ENCODE peak calls at places on chromosomes 4 and X, in six cellular contexts. B is omental fat pad, P is PC-9, J is mammary epithelial cell, H is A549, E is fibroblast of the aortic adventitia. S is an unnamed sample.

GRCh38 chrX:31580227-31580626 is 508.4 kb upstream of the FTHL17 start:
- DNase-seq in E (no peak), P (no peak), B (no peak), H (no peak), J (no peak), S (no peak)

GRCh38 chrX:112735147-112735546 is 55.4 kb upstream of the LHFPL1 start:
- DNase-seq in E (no peak), H (no peak), P (no peak), B (no peak), J (no peak), S (no peak)

GRCh38 chr4:94332983-94333590 is 9.5 kb downstream of the HPGDS start:
- DNase-seq in H (no peak), B (no peak), E (peak), J (no peak), P (no peak), S (no peak)

GRCh38 chr4:122700178-122700725 is 32.3 kb upstream of the BBS12 start:
- DNase-seq in J (peak), P (peak), E (peak), B (no peak), H (no peak), S (no peak)

GRCh38 chr4:153249199-153250154 is 45.2 kb downstream of the TRIM2 start:
- DNase-seq in B (peak), H (no peak), J (peak), P (peak), E (peak), S (peak)

GRCh38 chr4:30866444-30866843 is 146.3 kb downstream of the PCDH7 start:
- DNase-seq in H (no peak), P (no peak), B (no peak), E (no peak), J (no peak), S (no peak)

GRCh38 chr4:105741548-105741947 is 33.0 kb downstream of the GSTCD start:
- DNase-seq in J (no peak), B (no peak), E (peak), P (no peak), H (no peak), S (no peak)

GRCh38 chrX:100373673-100374072 is 36.4 kb downstream of the PCDH19 start:
- DNase-seq in P (no peak), H (no peak), B (no peak), J (no peak), E (no peak), S (no peak)

GRCh38 chrX:118216086-118216485 is 99.5 kb upstream of the KLHL13 start:
- DNase-seq in J (no peak), E (no peak), H (no peak), B (no peak), P (no peak), S (no peak)

GRCh38 chr4:156775803-156776202 is 195.8 kb downstream of the PDGFC start:
- DNase-seq in J (no peak), B (no peak), P (no peak), E (no peak), H (no peak), S (no peak)

GRCh38 chr4:153782567-153782966 is 6.3 kb downstream of the SFRP2 start:
- DNase-seq in E (peak), J (no peak), P (no peak), B (no peak), H (no peak), S (no peak)

GRCh38 chr4:141705048-141705746 is 68.8 kb downstream of the IL15 start:
- DNase-seq in B (no peak), E (no peak), H (no peak), J (no peak), P (no peak), S (no peak)

GRCh38 chr4:141705747-141706377 is 69.5 kb downstream of the IL15 start:
- DNase-seq in H (no peak), P (no peak), J (no peak), B (no peak), E (no peak), S (no peak)

GRCh38 chr4:141703497-141703896 is 67.1 kb downstream of the IL15 start:
- DNase-seq in E (peak), B (no peak), P (no peak), H (no peak), J (no peak), S (no peak)

GRCh38 chr4:141706445-141706844 is 70.1 kb downstream of the IL15 start:
- DNase-seq in H (no peak), P (no peak), J (no peak), B (no peak), E (no peak), S (no peak)

GRCh38 chr4:141702472-141703182 is 66.2 kb downstream of the IL15 start:
- DNase-seq in H (no peak), J (no peak), B (no peak), P (no peak), E (no peak), S (no peak)
- TF ChIP-seq CTCF in H (no peak), J (no peak), B (no peak), P (no peak), E (no peak), S (no peak)

GRCh38 chr4:174362340-174362739 is 78.6 kb downstream of the CEP44 start:
- DNase-seq in B (no peak), H (no peak), P (no peak), E (no peak), J (peak), S (no peak)

GRCh38 chr4:174369968-174370367 is 86.3 kb downstream of the CEP44 start:
- DNase-seq in P (no peak), B (no peak), J (no peak), H (no peak), E (no peak), S (no peak)

GRCh38 chr4:174365018-174365587 is 81.4 kb downstream of the CEP44 start:
- DNase-seq in H (no peak), P (peak), J (no peak), B (no peak), E (peak), S (no peak)
- TF ChIP-seq CTCF in H (peak), P (peak), J (peak), B (no peak), E (peak), S (no peak)

DNA sequence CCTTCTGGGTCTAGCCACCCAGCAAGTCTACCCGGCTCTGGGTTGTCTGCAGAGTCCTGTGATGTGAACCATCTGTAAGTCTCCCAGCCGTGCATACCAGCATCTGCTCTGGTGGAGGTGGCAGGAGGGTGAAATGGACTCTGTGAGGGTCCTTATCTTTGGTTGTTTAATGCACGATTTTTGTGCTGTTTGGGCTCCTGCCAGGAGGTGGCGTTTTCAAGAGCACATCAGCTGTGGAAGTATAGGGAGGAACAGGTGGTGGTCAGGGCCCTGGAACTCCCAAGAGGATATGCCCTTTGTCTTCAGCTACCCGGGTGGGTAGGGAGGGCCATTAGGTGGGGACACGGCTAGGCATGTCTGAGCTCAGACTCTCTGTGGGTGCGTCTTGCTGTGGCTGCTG is 66.5 kb upstream of the ZFP42 start:
- DNase-seq in H (no peak), J (no peak), P (no peak), E (no peak), B (no peak), S (no peak)
- TF ChIP-seq CTCF in H (no peak), J (no peak), P (peak), E (no peak), B (no peak), S (no peak)

DNA sequence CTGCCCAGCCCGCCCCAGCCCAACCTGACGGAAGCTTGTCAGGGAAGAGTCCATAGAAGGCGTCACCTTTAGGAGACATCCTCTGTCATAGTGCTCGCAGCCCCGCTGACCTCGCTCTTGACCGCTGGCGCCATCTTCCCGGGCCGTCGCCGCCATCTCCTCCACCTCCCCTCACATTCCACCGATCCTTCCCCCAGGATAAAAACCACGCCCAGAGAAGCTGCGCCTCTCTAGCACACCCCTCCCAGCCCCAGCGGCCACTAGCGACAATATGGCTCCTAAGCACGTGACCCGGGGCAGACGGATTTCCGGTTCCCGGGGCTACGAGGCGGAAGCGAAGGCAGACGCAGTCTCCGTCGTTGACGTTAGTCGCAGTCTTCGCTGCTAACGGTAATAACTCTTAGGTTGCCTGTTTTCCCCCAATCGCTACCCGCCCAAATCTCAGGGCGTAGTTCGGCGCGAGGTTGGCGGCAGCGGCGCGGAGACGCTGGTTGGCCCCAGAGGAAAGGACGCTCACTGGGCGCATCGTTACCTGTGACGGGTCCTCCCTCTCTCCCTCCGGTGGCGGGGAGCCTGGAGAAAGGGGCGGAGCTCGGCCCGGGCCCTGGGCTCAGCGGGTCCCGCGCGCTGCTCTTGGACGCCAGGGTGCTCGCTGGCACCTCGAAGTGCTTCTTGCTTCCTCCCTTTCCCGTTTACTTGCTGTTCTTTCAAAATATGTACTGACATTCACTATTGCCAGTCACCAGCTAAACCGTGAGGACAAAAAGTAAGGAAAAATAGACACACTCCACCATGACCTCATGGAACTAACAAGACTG is at the start of the genes RCHY1 and THAP6:
- DNase-seq in P (peak), J (peak), H (peak), B (peak), E (peak), S (peak)
- TF ChIP-seq CTCF in P (no peak), J (peak), H (no peak), B (no peak), E (peak), S (no peak)

DNA sequence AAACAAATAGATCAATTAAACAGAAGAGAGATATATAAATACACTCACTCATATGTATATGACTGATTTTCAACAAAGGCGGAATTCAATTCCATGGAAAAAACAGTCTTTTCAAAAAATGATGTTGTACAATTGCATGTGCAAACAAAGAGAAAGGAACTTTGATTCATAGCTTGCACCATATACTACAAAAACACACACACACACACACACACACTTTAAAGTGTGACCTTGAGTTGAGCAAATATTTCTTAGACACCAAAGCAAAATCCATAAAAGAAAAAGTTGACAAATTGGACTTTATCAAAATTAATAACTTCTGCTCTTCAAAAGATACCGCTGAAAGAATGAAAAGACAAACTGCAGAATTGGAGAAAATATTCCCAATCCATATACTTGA is 168.8 kb downstream of the EVC2 start:
- DNase-seq in H (no peak), J (no peak), B (no peak), P (no peak), E (no peak), S (no peak)
- TF ChIP-seq CTCF in H (no peak), J (no peak), B (no peak), P (no peak), E (no peak), S (no peak)

DNA sequence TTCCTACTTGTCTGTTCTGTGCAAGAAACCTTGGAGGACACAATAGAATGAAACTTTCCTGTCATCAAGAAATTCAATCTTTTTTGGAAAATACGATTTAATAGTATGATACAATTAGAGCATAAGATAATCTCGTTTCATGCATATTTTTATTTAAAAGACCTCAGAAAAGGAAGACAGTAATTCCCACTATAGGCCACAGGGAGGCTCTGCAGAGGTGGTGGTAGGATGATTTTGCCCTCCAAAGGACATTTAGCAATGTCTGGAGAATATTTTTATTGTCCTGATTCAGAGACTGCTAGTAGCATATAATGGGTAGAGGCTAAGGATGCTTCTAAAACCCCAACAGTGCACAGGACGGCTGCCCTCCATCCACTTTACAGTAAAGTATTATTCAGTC is 68.7 kb downstream of the PAK3 start:
- DNase-seq in J (no peak), E (peak), P (no peak), H (no peak), B (no peak), S (no peak)
- TF ChIP-seq CTCF in J (peak), E (peak), P (peak), H (peak), B (no peak), S (no peak)

GRCh38 chr4:130812117-130812765 is 1716.3 kb downstream of the C4orf33 start:
- DNase-seq in J (no peak), E (no peak), P (no peak), B (no peak), H (no peak), S (no peak)

DNA sequence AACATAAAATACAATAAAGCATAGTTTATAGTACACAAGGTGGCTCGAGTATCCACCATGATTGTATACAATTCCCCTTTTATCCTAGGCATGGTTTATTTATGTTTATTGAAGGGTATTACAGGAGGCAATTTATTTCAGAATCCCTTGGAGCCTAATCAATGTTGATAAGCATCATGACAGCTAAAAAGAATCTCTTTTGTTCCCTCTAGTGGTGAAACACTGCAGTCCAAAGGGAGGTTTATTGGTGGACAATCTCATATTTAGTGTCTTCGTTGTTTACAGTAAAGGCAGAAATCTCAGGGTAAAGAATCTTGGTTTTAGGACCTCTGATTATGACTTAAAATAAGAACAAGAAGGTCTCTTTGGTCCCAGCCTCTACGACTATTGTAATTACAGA is 1712.5 kb downstream of the C4orf33 start:
- DNase-seq in J (peak), E (peak), B (no peak), H (no peak), P (no peak), S (no peak)
- TF ChIP-seq CTCF in J (peak), E (peak), B (no peak), H (peak), P (peak), S (no peak)

GRCh38 chr4:154927126-154927525 is 146.1 kb downstream of the RBM46 start:
- DNase-seq in B (no peak), J (no peak), H (no peak), E (no peak), P (no peak), S (no peak)

DNA sequence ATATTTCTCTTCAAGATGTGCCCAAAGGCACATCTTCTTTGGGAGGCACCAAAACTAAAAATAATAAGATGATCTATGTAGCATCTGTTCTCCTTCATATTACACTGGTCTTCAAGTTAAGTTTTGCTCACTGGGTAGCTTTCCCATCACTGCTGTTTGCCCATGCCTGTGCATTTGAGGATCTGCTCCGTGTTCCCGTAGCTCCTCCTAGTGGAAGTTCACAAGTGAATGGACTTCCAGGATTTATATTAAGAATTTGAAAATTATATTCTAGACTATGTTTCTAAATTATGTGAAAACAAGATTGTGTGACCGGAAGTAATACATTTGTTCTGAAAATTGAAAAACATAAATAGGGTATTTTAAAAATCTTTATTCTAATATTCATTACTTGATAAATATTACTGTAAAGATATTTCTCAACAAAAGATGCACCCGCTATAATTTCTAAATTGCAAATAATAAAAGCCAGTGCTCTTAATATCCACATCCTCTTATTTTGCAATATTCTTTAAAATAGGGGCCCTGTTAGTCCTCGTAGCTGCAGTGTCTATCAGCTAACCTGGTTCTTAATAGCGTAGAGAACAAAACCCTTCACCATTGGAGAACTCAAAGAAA is 147.7 kb downstream of the RBM46 start:
- DNase-seq in P (no peak), E (peak), H (peak), B (no peak), J (peak), S (no peak)
- TF ChIP-seq CTCF in P (peak), E (peak), H (peak), B (no peak), J (peak), S (no peak)

GRCh38 chr4:17763931-17764330 is 17.5 kb downstream of the FAM184B start:
- DNase-seq in J (no peak), B (no peak), E (no peak), H (no peak), P (no peak), S (no peak)

GRCh38 chr4:17763352-17763890 is 18.0 kb downstream of the FAM184B start:
- DNase-seq in B (no peak), P (no peak), H (no peak), E (no peak), J (no peak), S (no peak)

GRCh38 chr4:17761062-17761461 is 20.4 kb downstream of the FAM184B start:
- DNase-seq in J (no peak), B (no peak), P (no peak), H (no peak), E (no peak), S (no peak)

GRCh38 chr4:17760602-17761001 is 20.8 kb downstream of the FAM184B start:
- DNase-seq in P (no peak), B (no peak), H (no peak), J (no peak), E (no peak), S (no peak)

GRCh38 chr4:17762705-17763104 is 18.7 kb downstream of the FAM184B start:
- DNase-seq in B (no peak), H (no peak), J (peak), P (no peak), E (peak), S (no peak)
- TF ChIP-seq CTCF in B (no peak), H (peak), J (peak), P (no peak), E (peak), S (no peak)

S was measured in activated B cell treated with CpG ODN at 0.5 μM for 24 hours.